ENCODE peak calls at places on chromosome 2, in nine cellular contexts. V is GM12865, P is spleen, Z is IMR-90, O is psoas muscle, K is body of pancreas, W is cardiac muscle cell, G is Peyer's patch, T is pancreas. I is an unnamed sample.
A peak's percentile ranks its signal among the peaks of the same experiment; 100 is the strongest.

GRCh38 chr2:41605914-41606313 is 441.9 kb upstream of the PKDCC start:
- DNase-seq in V (no peak), P (no peak), Z (no peak), O (no peak), K (no peak), W (no peak), G (no peak), T (no peak), I (no peak)

GRCh38 chr2:95300391-95300938 is 3.3 kb downstream of the KCNIP3 start:
- DNase-seq in V (peak; percentile 39), P (no peak), Z (no peak), O (no peak), K (peak; percentile 55), W (no peak), G (peak; percentile 51), T (no peak), I (no peak)

GRCh38 chr2:191115801-191116200 is 35.0 kb downstream of the STAT4 start:
- DNase-seq in V (peak; percentile 6), P (no peak), Z (peak; percentile 41), O (no peak), K (no peak), W (peak; percentile 4), G (no peak), T (no peak), I (no peak)

GRCh38 chr2:3108105-3108504 is 269.5 kb downstream of the EIPR1 start:
- DNase-seq in V (no peak), P (peak; percentile 71), Z (no peak), O (peak; percentile 29), K (no peak), W (no peak), G (no peak), T (no peak), I (no peak)

GRCh38 chr2:64250063-64250462 is 105.8 kb upstream of the PELI1 start:
- DNase-seq in V (no peak), P (no peak), Z (no peak), O (no peak), K (no peak), W (no peak), G (no peak), T (no peak), I (no peak)

GRCh38 chr2:174844295-174844708 is 80.0 kb upstream of the CHRNA1 start:
- DNase-seq in V (no peak), P (no peak), Z (no peak), O (no peak), K (peak; percentile 20), W (no peak), G (no peak), T (no peak), I (no peak)

GRCh38 chr2:82985572-82986197 is 1473.4 kb downstream of the SUCLG1 start:
- DNase-seq in V (no peak), P (no peak), Z (no peak), O (no peak), K (no peak), W (no peak), G (no peak), T (no peak), I (no peak)

GRCh38 chr2:217366996-217367395 is 507.1 kb upstream of the TNP1 start:
- DNase-seq in V (no peak), P (no peak), Z (no peak), O (no peak), K (no peak), W (no peak), G (no peak), T (no peak), I (no peak)

GRCh38 chr2:190441564-190441963 is 33.4 kb downstream of the MFSD6 start:
- DNase-seq in V (no peak), P (no peak), Z (no peak), O (no peak), K (no peak), W (no peak), G (no peak), T (no peak), I (no peak)

GRCh38 chr2:100192825-100193224 is 50.4 kb upstream of the AFF3 start:
- DNase-seq in V (no peak), P (no peak), Z (no peak), O (no peak), K (no peak), W (no peak), G (no peak), T (no peak), I (no peak)

GRCh38 chr2:239724194-239724849 is 300.8 kb downstream of the NDUFA10 start:
- DNase-seq in V (no peak), P (peak; percentile 50), Z (no peak), O (peak; percentile 41), K (no peak), W (no peak), G (peak; percentile 40), T (peak; percentile 46), I (no peak)

GRCh38 chr2:84676295-84676694 is 160.0 kb downstream of the DNAH6 start:
- DNase-seq in V (no peak), P (no peak), Z (peak; percentile 85), O (no peak), K (no peak), W (no peak), G (no peak), T (no peak), I (no peak)

DNA sequence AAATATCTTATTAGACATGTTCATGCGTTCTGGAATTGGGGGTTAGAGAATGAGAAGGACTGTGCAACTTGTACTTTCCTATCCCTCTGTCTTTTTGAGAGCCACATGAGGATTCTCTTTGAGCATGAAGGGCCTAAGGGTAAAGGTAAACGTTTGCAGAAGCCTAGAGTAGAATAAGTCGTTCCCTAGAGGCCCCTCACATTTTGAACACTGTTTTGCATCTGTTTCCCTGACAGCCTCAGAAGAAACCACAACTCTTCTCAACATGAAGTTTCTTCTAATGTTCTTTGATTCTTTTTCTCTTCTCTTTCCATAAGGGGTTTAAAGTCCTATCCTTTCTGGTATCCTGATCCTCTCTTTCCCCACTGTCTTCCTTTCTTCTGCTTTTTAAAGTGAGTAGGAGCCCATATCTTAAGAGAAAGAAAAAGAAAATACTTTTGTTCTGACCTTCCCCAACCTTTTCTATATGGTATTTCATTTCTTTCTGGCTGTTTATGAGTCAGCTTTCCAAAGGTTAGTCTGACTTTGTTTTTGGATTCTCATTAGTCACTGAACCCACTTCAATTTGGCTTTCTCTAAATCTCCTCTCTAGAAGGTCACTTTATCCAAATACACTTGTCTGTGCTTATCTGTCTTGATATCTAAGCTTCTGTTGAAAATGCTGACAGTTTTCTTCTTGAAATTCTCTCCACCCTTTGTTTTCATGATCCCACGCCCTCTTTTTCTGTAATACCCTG is 34.8 kb downstream of the PPP1R1C start:
- DNase-seq in V (no peak), P (no peak), Z (peak; percentile 66), O (no peak), K (no peak), W (peak; percentile 8), G (no peak), T (no peak), I (no peak)
- H3K4me3 ChIP-seq in V (no peak overlapping the region), P (no peak overlapping the region), Z (no peak overlapping the region), O (no peak overlapping the region), K (no peak overlapping the region), W (no peak overlapping the region), G (no peak overlapping the region), T (no peak overlapping the region), I (no peak overlapping the region)

GRCh38 chr2:7027961-7028655 is 110.9 kb downstream of the RNF144A start:
- DNase-seq in V (no peak), P (no peak), Z (no peak), O (no peak), K (no peak), W (no peak), G (no peak), T (no peak), I (no peak)

GRCh38 chr2:7028846-7029245 is 111.6 kb downstream of the RNF144A start:
- DNase-seq in V (no peak), P (peak; percentile 63), Z (no peak), O (no peak), K (no peak), W (no peak), G (no peak), T (no peak), I (no peak)

GRCh38 chr2:7030810-7031209 is 113.6 kb downstream of the RNF144A start:
- DNase-seq in V (no peak), P (no peak), Z (no peak), O (no peak), K (no peak), W (no peak), G (no peak), T (no peak), I (no peak)

GRCh38 chr2:7027436-7027835 is 110.2 kb downstream of the RNF144A start:
- DNase-seq in V (no peak), P (no peak), Z (no peak), O (no peak), K (no peak), W (no peak), G (no peak), T (no peak), I (no peak)

GRCh38 chr2:7029291-7030059 is 112.3 kb downstream of the RNF144A start:
- DNase-seq in V (no peak), P (no peak), Z (no peak), O (no peak), K (no peak), W (no peak), G (no peak), T (no peak), I (no peak)
- TF ChIP-seq CTCF in V (no peak), P (no peak), Z (no peak), O (peak; percentile 9), K (no peak), W (peak; percentile 4), G (no peak), T (no peak), I (no peak)

GRCh38 chr2:119681868-119682220 is 2.8 kb downstream of the TMEM177 start:
- DNase-seq in V (no peak), P (no peak), Z (no peak), O (no peak), K (no peak), W (no peak), G (no peak), T (no peak), I (no peak)

GRCh38 chr2:119679846-119680245 is 845 bp downstream of the TMEM177 start:
- DNase-seq in V (no peak), P (peak; percentile 46), Z (no peak), O (no peak), K (no peak), W (no peak), G (no peak), T (no peak), I (no peak)

GRCh38 chr2:119679526-119679837 is 481 bp downstream of the TMEM177 start:
- DNase-seq in V (no peak), P (no peak), Z (no peak), O (no peak), K (no peak), W (no peak), G (no peak), T (no peak), I (no peak)

GRCh38 chr2:119681196-119681867 is 2.3 kb downstream of the TMEM177 start:
- DNase-seq in V (no peak), P (peak; percentile 76), Z (no peak), O (no peak), K (no peak), W (no peak), G (no peak), T (no peak), I (no peak)

GRCh38 chr2:119680457-119681195 is 1.6 kb downstream of the TMEM177 start:
- DNase-seq in V (no peak), P (peak; percentile 69), Z (no peak), O (no peak), K (no peak), W (no peak), G (no peak), T (no peak), I (no peak)
- H3K4me3 ChIP-seq in V (no peak overlapping the region), P (peak overlapping the region; percentile 88), Z (no peak overlapping the region), O (no peak overlapping the region), K (no peak overlapping the region), W (no peak overlapping the region), G (no peak overlapping the region), T (no peak overlapping the region), I (no peak overlapping the region)

GRCh38 chr2:1656326-1656960 is 87.9 kb downstream of the PXDN start:
- DNase-seq in V (no peak), P (peak; percentile 49), Z (no peak), O (no peak), K (no peak), W (no peak), G (no peak), T (no peak), I (no peak)
- TF ChIP-seq CTCF in V (no peak), P (no peak), Z (no peak), O (no peak), K (no peak), W (no peak), G (no peak), T (no peak), I (no peak)

I was measured in RWPE2.